ENCODE peak calls at places on chromosomes 11 and 22, in seven cellular contexts. M, K, U, D, E, X and Q are unnamed samples.

GRCh38 chr11:35170503-35170902 is 31.5 kb downstream of the CD44 start:
- DNase-seq in U (no peak), E (no peak), X (no peak), D (no peak), M (no peak), K (no peak), Q (peak; percentile 60)

GRCh38 chr11:68471360-68472340 is 11.1 kb downstream of the PPP6R3 start:
- DNase-seq in D (no peak), E (no peak), M (no peak), U (no peak), K (no peak), X (peak; percentile 67), Q (peak; percentile 55)

GRCh38 chr11:63920870-63921417 is 4.0 kb upstream of the RCOR2 start:
- DNase-seq in E (no peak), D (no peak), X (no peak), M (peak; percentile 31), U (peak; percentile 28), K (no peak), Q (no peak)

GRCh38 chr22:25448435-25449051 is 115.9 kb upstream of the GRK3 start:
- DNase-seq in D (peak; percentile 35), U (peak; percentile 38), E (no peak), X (no peak), M (no peak), K (no peak), Q (peak; percentile 21)

GRCh38 chr11:107561688-107562087 is 3.8 kb downstream of the ALKBH8 start:
- DNase-seq in D (no peak), M (no peak), E (no peak), U (peak; percentile 61), X (no peak), K (no peak), Q (peak; percentile 90)

GRCh38 chr11:62508336-62509058 is 38.1 kb downstream of the AHNAK start:
- DNase-seq in D (peak; percentile 58), E (peak; percentile 92), U (peak; percentile 84), K (peak; percentile 61), X (peak; percentile 89), M (no peak), Q (no peak)

GRCh38 chr11:57901756-57902155 is 121.9 kb upstream of the OR9Q1 start:
- DNase-seq in E (no peak), X (no peak), K (no peak), U (no peak), D (no peak), M (no peak), Q (no peak)

GRCh38 chr11:29336727-29337212 is 680.1 kb downstream of the KCNA4 start:
- DNase-seq in D (no peak), U (peak; percentile 32), X (no peak), E (no peak), M (no peak), K (no peak), Q (no peak)

GRCh38 chr11:4607111-4607510 is 920 bp downstream of the TRIM68 start:
- DNase-seq in U (peak; percentile 33), X (no peak), K (no peak), E (no peak), D (no peak), M (no peak), Q (peak; percentile 32)

GRCh38 chr11:44894217-44894617 is 56.5 kb downstream of the TP53I11 start:
- DNase-seq in X (peak; percentile 75), U (peak; percentile 79), E (no peak), K (no peak), D (peak; percentile 86), M (peak; percentile 55), Q (peak; percentile 48)